ENCODE peak calls at places on chromosomes 3 and 15, in ten cellular contexts. One of them, this sample, is unnamed.

GRCh38 chr3:174270841-174271240 is 588.3 kb upstream of the NAALADL2 start:
- DNase-seq in mucosa of descending colon: no peak
- DNase-seq in pons: no peak
- DNase-seq in AG08395: peak
- DNase-seq in naive thymus-derived CD8-positive, alpha-beta T cell: no peak
- DNase-seq in AG09319: peak
- DNase-seq in NCI-H2171: no peak
- DNase-seq in Right ventricle myocardium inferior: no peak
- DNase-seq in COR-L47: no peak
- DNase-seq in GM10248: no peak
- DNase-seq in this sample: peak

GRCh38 chr3:171950373-171950772 is 89.0 kb upstream of the FNDC3B start:
- DNase-seq in mucosa of descending colon: no peak
- DNase-seq in pons: no peak
- DNase-seq in AG08395: peak
- DNase-seq in naive thymus-derived CD8-positive, alpha-beta T cell: no peak
- DNase-seq in AG09319: no peak
- DNase-seq in NCI-H2171: no peak
- DNase-seq in Right ventricle myocardium inferior: no peak
- DNase-seq in COR-L47: peak
- DNase-seq in GM10248: no peak
- DNase-seq in this sample: peak

GRCh38 chr3:34056951-34057390 is 258.5 kb downstream of the PDCD6IP start:
- DNase-seq in mucosa of descending colon: no peak
- DNase-seq in pons: no peak
- DNase-seq in AG08395: no peak
- DNase-seq in naive thymus-derived CD8-positive, alpha-beta T cell: no peak
- DNase-seq in AG09319: no peak
- DNase-seq in NCI-H2171: no peak
- DNase-seq in Right ventricle myocardium inferior: no peak
- DNase-seq in COR-L47: no peak
- DNase-seq in GM10248: peak
- DNase-seq in this sample: no peak

GRCh38 chr3:90031121-90031520 is 923.7 kb downstream of the EPHA3 start:
- DNase-seq in mucosa of descending colon: no peak
- DNase-seq in pons: no peak
- DNase-seq in AG08395: no peak
- DNase-seq in naive thymus-derived CD8-positive, alpha-beta T cell: no peak
- DNase-seq in AG09319: no peak
- DNase-seq in NCI-H2171: no peak
- DNase-seq in Right ventricle myocardium inferior: no peak
- DNase-seq in COR-L47: no peak
- DNase-seq in GM10248: no peak
- DNase-seq in this sample: peak

GRCh38 chr3:149514471-149514870 is 40.0 kb downstream of the TM4SF4 start:
- DNase-seq in mucosa of descending colon: no peak
- DNase-seq in pons: no peak
- DNase-seq in AG08395: no peak
- DNase-seq in naive thymus-derived CD8-positive, alpha-beta T cell: no peak
- DNase-seq in AG09319: no peak
- DNase-seq in NCI-H2171: no peak
- DNase-seq in Right ventricle myocardium inferior: no peak
- DNase-seq in COR-L47: no peak
- DNase-seq in GM10248: no peak
- DNase-seq in this sample: no peak

GRCh38 chr3:135172191-135172869 is 377.3 kb downstream of the EPHB1 start:
- DNase-seq in mucosa of descending colon: no peak
- DNase-seq in pons: no peak
- DNase-seq in AG08395: no peak
- DNase-seq in naive thymus-derived CD8-positive, alpha-beta T cell: no peak
- DNase-seq in AG09319: no peak
- DNase-seq in NCI-H2171: peak
- DNase-seq in Right ventricle myocardium inferior: no peak
- DNase-seq in COR-L47: no peak
- DNase-seq in GM10248: no peak
- DNase-seq in this sample: no peak

GRCh38 chr3:55180936-55181535 is 253.2 kb upstream of the LRTM1 start:
- DNase-seq in mucosa of descending colon: peak
- DNase-seq in pons: peak
- DNase-seq in AG08395: peak
- DNase-seq in naive thymus-derived CD8-positive, alpha-beta T cell: no peak
- DNase-seq in AG09319: no peak
- DNase-seq in NCI-H2171: no peak
- DNase-seq in Right ventricle myocardium inferior: no peak
- DNase-seq in COR-L47: no peak
- DNase-seq in GM10248: peak
- DNase-seq in this sample: peak

GRCh38 chr3:42402394-42403100 is 7.9 kb downstream of the LYZL4 start:
- DNase-seq in mucosa of descending colon: no peak
- DNase-seq in pons: no peak
- DNase-seq in AG08395: no peak
- DNase-seq in naive thymus-derived CD8-positive, alpha-beta T cell: no peak
- DNase-seq in AG09319: no peak
- DNase-seq in NCI-H2171: no peak
- DNase-seq in Right ventricle myocardium inferior: no peak
- DNase-seq in COR-L47: no peak
- DNase-seq in GM10248: no peak
- DNase-seq in this sample: no peak

GRCh38 chr3:51974277-51974962 is 444 bp upstream of the ABHD14A start:
- DNase-seq in mucosa of descending colon: peak
- DNase-seq in pons: no peak
- DNase-seq in AG08395: no peak
- DNase-seq in naive thymus-derived CD8-positive, alpha-beta T cell: peak
- DNase-seq in AG09319: no peak
- DNase-seq in NCI-H2171: no peak
- DNase-seq in Right ventricle myocardium inferior: peak
- DNase-seq in COR-L47: no peak
- DNase-seq in GM10248: no peak
- DNase-seq in this sample: no peak

GRCh38 chr3:195905970-195906864 is 2.1 kb downstream of the TNK2 start:
- DNase-seq in mucosa of descending colon: peak
- DNase-seq in pons: no peak
- DNase-seq in AG08395: no peak
- DNase-seq in naive thymus-derived CD8-positive, alpha-beta T cell: no peak
- DNase-seq in AG09319: no peak
- DNase-seq in NCI-H2171: no peak
- DNase-seq in Right ventricle myocardium inferior: no peak
- DNase-seq in COR-L47: peak
- DNase-seq in GM10248: no peak
- DNase-seq in this sample: peak

GRCh38 chr3:4501991-4502390 is 8.8 kb downstream of the ITPR1 start:
- DNase-seq in mucosa of descending colon: no peak
- DNase-seq in pons: no peak
- DNase-seq in AG08395: no peak
- DNase-seq in naive thymus-derived CD8-positive, alpha-beta T cell: no peak
- DNase-seq in AG09319: no peak
- DNase-seq in NCI-H2171: no peak
- DNase-seq in Right ventricle myocardium inferior: no peak
- DNase-seq in COR-L47: no peak
- DNase-seq in GM10248: no peak
- DNase-seq in this sample: no peak

GRCh38 chr15:80379671-80380070 is 24.5 kb upstream of the ARNT2 start:
- DNase-seq in mucosa of descending colon: no peak
- DNase-seq in pons: peak
- DNase-seq in AG08395: no peak
- DNase-seq in naive thymus-derived CD8-positive, alpha-beta T cell: no peak
- DNase-seq in AG09319: no peak
- DNase-seq in NCI-H2171: no peak
- DNase-seq in Right ventricle myocardium inferior: no peak
- DNase-seq in COR-L47: no peak
- DNase-seq in GM10248: no peak
- DNase-seq in this sample: no peak

GRCh38 chr15:65936317-65936716 is 67.0 kb downstream of the RAB11A start:
- DNase-seq in mucosa of descending colon: no peak
- DNase-seq in pons: no peak
- DNase-seq in AG08395: no peak
- DNase-seq in naive thymus-derived CD8-positive, alpha-beta T cell: no peak
- DNase-seq in AG09319: no peak
- DNase-seq in NCI-H2171: no peak
- DNase-seq in Right ventricle myocardium inferior: no peak
- DNase-seq in COR-L47: peak
- DNase-seq in GM10248: no peak
- DNase-seq in this sample: no peak

GRCh38 chr15:31032959-31033358 is 41.5 kb upstream of the MTMR10 start:
- DNase-seq in mucosa of descending colon: no peak
- DNase-seq in pons: no peak
- DNase-seq in AG08395: peak
- DNase-seq in naive thymus-derived CD8-positive, alpha-beta T cell: no peak
- DNase-seq in AG09319: peak
- DNase-seq in NCI-H2171: no peak
- DNase-seq in Right ventricle myocardium inferior: no peak
- DNase-seq in COR-L47: no peak
- DNase-seq in GM10248: no peak
- DNase-seq in this sample: no peak

GRCh38 chr3:151268267-151269235 is 9.8 kb downstream of the P2RY14 start:
- DNase-seq in mucosa of descending colon: peak
- DNase-seq in pons: no peak
- DNase-seq in AG08395: no peak
- DNase-seq in naive thymus-derived CD8-positive, alpha-beta T cell: peak
- DNase-seq in AG09319: no peak
- DNase-seq in NCI-H2171: no peak
- DNase-seq in Right ventricle myocardium inferior: no peak
- DNase-seq in COR-L47: no peak
- DNase-seq in GM10248: no peak
- DNase-seq in this sample: peak

GRCh38 chr15:72554471-72555425 is 80.6 kb downstream of the ARIH1 start:
- DNase-seq in mucosa of descending colon: no peak
- DNase-seq in pons: no peak
- DNase-seq in AG08395: no peak
- DNase-seq in naive thymus-derived CD8-positive, alpha-beta T cell: no peak
- DNase-seq in AG09319: peak
- DNase-seq in NCI-H2171: no peak
- DNase-seq in Right ventricle myocardium inferior: no peak
- DNase-seq in COR-L47: no peak
- DNase-seq in GM10248: no peak
- DNase-seq in this sample: peak

GRCh38 chr3:27171113-27171512 is 198.1 kb downstream of the NEK10 start:
- DNase-seq in mucosa of descending colon: no peak
- DNase-seq in pons: peak
- DNase-seq in AG08395: no peak
- DNase-seq in naive thymus-derived CD8-positive, alpha-beta T cell: no peak
- DNase-seq in AG09319: no peak
- DNase-seq in NCI-H2171: no peak
- DNase-seq in Right ventricle myocardium inferior: no peak
- DNase-seq in COR-L47: no peak
- DNase-seq in GM10248: peak
- DNase-seq in this sample: no peak

GRCh38 chr3:160801386-160802118 is 45.5 kb downstream of the PPM1L start:
- DNase-seq in mucosa of descending colon: peak
- DNase-seq in pons: peak
- DNase-seq in AG08395: peak
- DNase-seq in naive thymus-derived CD8-positive, alpha-beta T cell: no peak
- DNase-seq in AG09319: no peak
- DNase-seq in NCI-H2171: no peak
- DNase-seq in Right ventricle myocardium inferior: peak
- DNase-seq in COR-L47: no peak
- DNase-seq in GM10248: peak
- DNase-seq in this sample: peak

This sample was measured in osteoblast.